ENCODE peak calls at places on chromosomes 6 and 20, in four cellular contexts. E is HepG2, L is GM12878, I is H1. Q is an unnamed sample.

GRCh38 chr20:16434087-16434664 is 139.1 kb downstream of the KIF16B start:
- DNase-seq in E (peak; percentile 75), L (peak; percentile 63), I (peak; percentile 96), Q (peak; percentile 44)

GRCh38 chr20:33664762-33665144 is 2.0 kb upstream of the ACTL10 start:
- DNase-seq in E (no peak), L (no peak), I (no peak), Q (peak; percentile 31)

GRCh38 chr6:21887301-21888185 is 294.0 kb downstream of the SOX4 start:
- DNase-seq in E (peak; percentile 7), L (no peak), I (no peak), Q (no peak)

GRCh38 chr20:10762216-10762615 is 88.4 kb upstream of the JAG1 start:
- DNase-seq in E (no peak), L (no peak), I (no peak), Q (no peak)

GRCh38 chr6:124683507-124683906 is 278.7 kb upstream of the RNF217 start:
- DNase-seq in E (no peak), L (no peak), I (no peak), Q (no peak)

GRCh38 chr6:147522597-147522996 is 14.1 kb downstream of the SAMD5 start:
- DNase-seq in E (no peak), L (no peak), I (no peak), Q (no peak)

GRCh38 chr20:32448306-32449056 is 90.3 kb downstream of the ASXL1 start:
- DNase-seq in E (no peak), L (no peak), I (no peak), Q (no peak)

GRCh38 chr6:150072201-150072600 is 3.3 kb upstream of the ULBP3 start:
- DNase-seq in E (peak; percentile 43), L (no peak), I (no peak), Q (peak; percentile 67)

GRCh38 chr6:53986165-53986720 is 125.0 kb upstream of the MLIP start:
- DNase-seq in E (peak; percentile 46), L (no peak), I (no peak), Q (no peak)

GRCh38 chr20:1462001-1462400 is 4.6 kb downstream of the NSFL1C start:
- DNase-seq in E (no peak), L (no peak), I (peak; percentile 26), Q (no peak)

GRCh38 chr6:89952696-89953095 is 58.4 kb downstream of the GJA10 start:
- DNase-seq in E (no peak), L (no peak), I (no peak), Q (no peak)

GRCh38 chr6:139037490-139037889 is 8.9 kb downstream of the ABRACL start:
- DNase-seq in E (no peak), L (no peak), I (no peak), Q (no peak)

GRCh38 chr6:105810105-105810921 is 275.8 kb upstream of the PRDM1 start:
- DNase-seq in E (no peak), L (no peak), I (no peak), Q (peak; percentile 87)

GRCh38 chr20:35603695-35604443 is 11.8 kb upstream of the SPAG4 start:
- DNase-seq in E (no peak), L (no peak), I (no peak), Q (no peak)

GRCh38 chr20:10555865-10556308 is 117.9 kb downstream of the JAG1 start:
- DNase-seq in E (peak; percentile 91), L (no peak), I (no peak), Q (no peak)

GRCh38 chr6:130513770-130514169 is 148.0 kb downstream of the TMEM200A start:
- DNase-seq in E (no peak), L (peak; percentile 45), I (no peak), Q (peak; percentile 6)

GRCh38 chr20:61963885-61964674 is 101.6 kb downstream of the TAF4 start:
- DNase-seq in E (no peak), L (no peak), I (peak; percentile 24), Q (no peak)

GRCh38 chr6:161242779-161243693 is 30.8 kb downstream of the AGPAT4 start:
- DNase-seq in E (no peak), L (no peak), I (peak; percentile 79), Q (no peak)

GRCh38 chr20:17875981-17876385 is 92.6 kb downstream of the SNX5 start:
- DNase-seq in E (no peak), L (no peak), I (no peak), Q (no peak)

GRCh38 chr6:164507197-164507957 is 802.0 kb downstream of the C6orf118 start:
- DNase-seq in E (no peak), L (peak; percentile 77), I (no peak), Q (peak; percentile 8)

DNA sequence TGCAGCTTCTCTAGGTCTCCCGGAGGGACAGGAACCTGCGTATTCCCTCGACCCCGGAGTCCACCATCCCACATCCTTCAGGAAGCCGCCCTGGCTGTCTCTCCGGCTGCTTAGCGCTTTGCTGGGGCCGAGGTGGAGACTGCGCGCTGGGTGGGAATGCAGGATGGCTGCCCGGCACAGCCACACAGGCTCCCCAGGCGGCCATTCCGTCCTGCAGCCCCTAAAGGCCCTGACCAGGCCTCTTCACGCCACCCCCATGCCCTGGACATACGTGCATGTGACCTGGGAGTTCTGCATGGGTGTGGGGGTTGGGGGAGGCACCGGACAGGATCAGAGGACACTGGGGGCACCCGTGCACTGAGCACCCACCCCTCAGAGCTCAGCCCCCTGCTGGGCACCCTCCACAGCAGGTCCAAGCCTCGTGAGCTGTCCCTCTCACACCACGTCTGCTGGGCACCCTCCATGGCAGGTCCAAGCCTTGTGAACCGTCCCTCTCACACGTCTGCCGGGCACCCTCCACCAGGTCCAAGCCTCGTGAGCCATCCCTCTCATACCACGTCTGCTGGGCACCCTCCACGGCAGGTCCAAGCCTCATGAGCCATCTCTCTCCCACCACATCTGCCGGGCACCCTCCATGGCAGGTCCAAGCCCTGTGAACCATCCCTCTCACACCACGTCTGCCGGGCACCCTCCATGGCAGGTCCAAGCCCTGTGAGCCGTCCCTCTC is 40.4 kb upstream of the CHRNA4 start:
- DNase-seq in E (no peak), L (no peak), I (no peak), Q (no peak)
- TF ChIP-seq BRCA1 in E (no peak), L (no peak), I (no peak), Q (no peak)

DNA sequence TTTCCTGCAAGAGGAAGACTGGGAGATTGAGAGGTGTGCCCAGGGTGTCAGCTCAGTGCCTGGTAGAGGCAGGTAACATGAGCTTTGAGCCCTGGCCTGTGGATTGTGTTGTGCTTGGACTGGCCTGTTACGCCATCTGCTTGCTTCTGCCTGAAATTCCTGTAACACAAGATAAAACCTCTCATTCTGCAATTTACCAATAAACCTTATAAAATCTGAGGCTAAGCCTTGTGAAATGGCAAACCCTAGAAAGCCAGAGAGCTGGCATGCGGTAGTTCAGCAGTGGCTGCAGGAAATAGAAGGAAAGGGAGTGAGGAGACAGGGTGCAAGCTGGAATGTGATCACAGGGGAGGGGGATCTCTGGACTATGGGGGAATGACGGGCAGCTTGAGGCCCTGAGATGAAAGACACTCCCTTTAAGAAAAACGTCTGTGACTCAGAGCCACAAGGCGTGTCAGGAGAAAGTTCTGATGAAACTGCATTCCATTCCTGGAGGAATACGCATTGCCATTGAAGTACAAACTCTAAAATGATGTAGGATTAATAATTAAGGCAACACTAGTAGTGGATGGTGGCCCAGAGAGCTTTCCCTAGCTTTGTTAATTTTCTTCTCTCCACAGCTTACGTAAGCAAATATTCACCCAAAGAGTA is 26.3 kb upstream of the TFAP2A start:
- DNase-seq in E (peak; percentile 63), L (no peak), I (no peak), Q (no peak)
- TF ChIP-seq TAF1 in E (no peak), L (no peak), I (no peak), Q (no peak)

DNA sequence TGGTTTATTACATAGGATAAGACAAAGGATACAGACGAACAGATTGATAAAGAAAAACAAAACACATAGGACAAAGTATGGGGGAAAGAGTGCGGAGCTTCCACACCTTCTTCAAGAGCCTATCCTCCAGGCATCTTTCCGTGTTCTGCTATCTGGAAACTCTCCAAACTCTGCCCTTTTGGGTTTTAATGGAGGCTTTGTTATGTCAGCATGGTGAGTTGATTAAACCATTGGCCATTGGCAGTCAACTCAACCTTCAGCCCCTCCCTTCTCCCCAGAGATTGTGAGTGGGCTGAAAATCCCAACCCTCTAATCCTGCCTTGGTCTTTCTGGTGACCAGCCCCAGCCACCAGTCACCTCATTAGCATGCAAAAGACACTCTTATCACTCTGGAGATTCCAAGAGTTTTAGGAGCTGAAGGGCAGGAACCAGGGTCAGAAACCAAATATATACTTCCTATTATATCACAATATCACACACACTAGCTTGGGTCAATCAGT is 23.9 kb downstream of the HLA-DOB start:
- DNase-seq in E (no peak), L (no peak), I (no peak), Q (no peak)
- TF ChIP-seq HDAC2 in E (no peak), L (no peak), I (no peak), Q (no peak)

GRCh38 chr6:3296537-3297453 is 38.0 kb downstream of the PSMG4 start:
- DNase-seq in E (no peak), L (no peak), I (no peak), Q (no peak)
- TF ChIP-seq BRCA1 in E (no peak), L (no peak), I (no peak), Q (no peak)

Q was measured in K562.